ENCODE peak calls at places on chromosome 6, in six cellular contexts. K is psoas muscle, C is AG10803, X is K562, M is HL-60, I is upper lobe of left lung. Y is an unnamed sample.

GRCh38 chr6:119350202-119351004 is 842 bp upstream of the MAN1A1 start:
- DNase-seq in K (no peak), C (peak; percentile 67), X (peak; percentile 50), M (no peak), I (no peak), Y (peak; percentile 83)

GRCh38 chr6:79762370-79762769 is 131.2 kb downstream of the SH3BGRL2 start:
- DNase-seq in K (no peak), C (no peak), X (no peak), M (no peak), I (no peak), Y (peak; percentile 16)

GRCh38 chr6:168100011-168100802 is 21.2 kb upstream of the FRMD1 start:
- DNase-seq in K (no peak), C (no peak), X (no peak), M (no peak), I (peak; percentile 47), Y (no peak)

GRCh38 chr6:43250992-43251373 is 7.7 kb downstream of the TTBK1 start:
- DNase-seq in K (no peak), C (no peak), X (no peak), M (no peak), I (no peak), Y (no peak)

GRCh38 chr6:98843274-98844243 is 9.2 kb downstream of the POU3F2 start:
- DNase-seq in K (no peak), C (no peak), X (no peak), M (no peak), I (peak; percentile 77), Y (no peak)

GRCh38 chr6:70860044-70860443 is 96.8 kb downstream of the B3GAT2 start:
- DNase-seq in K (no peak), C (peak; percentile 16), X (no peak), M (no peak), I (no peak), Y (peak; percentile 25)

GRCh38 chr6:159919011-159919511 is 28.3 kb downstream of the MAS1 start:
- DNase-seq in K (no peak), C (no peak), X (no peak), M (no peak), I (no peak), Y (peak; percentile 69)

GRCh38 chr6:16334671-16335070 is 96.3 kb downstream of the GMPR start:
- DNase-seq in K (peak; percentile 76), C (peak; percentile 95), X (no peak), M (peak; percentile 49), I (no peak), Y (peak; percentile 97)

GRCh38 chr6:8180327-8181161 is 78.2 kb upstream of the EEF1E1 start:
- DNase-seq in K (no peak), C (peak; percentile 85), X (no peak), M (no peak), I (peak; percentile 8), Y (peak; percentile 51)

GRCh38 chr6:161056451-161056850 is 64.9 kb downstream of the MAP3K4 start:
- DNase-seq in K (no peak), C (no peak), X (no peak), M (no peak), I (no peak), Y (no peak)

GRCh38 chr6:28767133-28767532 is 156.7 kb downstream of the TRIM27 start:
- DNase-seq in K (no peak), C (no peak), X (no peak), M (no peak), I (no peak), Y (no peak)

GRCh38 chr6:9308284-9308683 is 872.9 kb upstream of the SLC35B3 start:
- DNase-seq in K (no peak), C (peak; percentile 1), X (no peak), M (no peak), I (no peak), Y (no peak)

GRCh38 chr6:140370949-140371348 is 996.5 kb upstream of the CITED2 start:
- DNase-seq in K (no peak), C (peak; percentile 14), X (no peak), M (no peak), I (no peak), Y (no peak)

GRCh38 chr6:16697437-16698162 is 63.7 kb downstream of the ATXN1 start:
- DNase-seq in K (no peak), C (peak; percentile 39), X (no peak), M (peak; percentile 26), I (no peak), Y (peak; percentile 22)

GRCh38 chr6:72748759-72749158 is 126.9 kb downstream of the KCNQ5 start:
- DNase-seq in K (no peak), C (peak; percentile 95), X (no peak), M (no peak), I (no peak), Y (peak; percentile 86)

GRCh38 chr6:63527658-63528514 is 44.4 kb upstream of the LOC128125822 start:
- DNase-seq in K (peak; percentile 25), C (peak; percentile 92), X (no peak), M (no peak), I (no peak), Y (peak; percentile 100)

GRCh38 chr6:164825386-164825785 is 484.0 kb downstream of the C6orf118 start:
- DNase-seq in K (no peak), C (no peak), X (no peak), M (no peak), I (no peak), Y (no peak)

GRCh38 chr6:168162366-168162765 is 83.4 kb upstream of the FRMD1 start:
- DNase-seq in K (no peak), C (no peak), X (no peak), M (no peak), I (no peak), Y (no peak)

GRCh38 chr6:139029470-139030210 is 1.1 kb downstream of the ABRACL start:
- DNase-seq in K (peak; percentile 61), C (peak; percentile 58), X (peak; percentile 29), M (peak; percentile 74), I (no peak), Y (peak; percentile 57)

GRCh38 chr6:3744901-3745470 is 6.5 kb downstream of the PXDC1 start:
- DNase-seq in K (no peak), C (no peak), X (no peak), M (no peak), I (peak; percentile 19), Y (no peak)

GRCh38 chr6:168061269-168062210 is 17.5 kb downstream of the FRMD1 start:
- DNase-seq in K (no peak), C (no peak), X (no peak), M (no peak), I (peak; percentile 63), Y (no peak)

GRCh38 chr6:93819189-93819588 is 399.8 kb upstream of the EPHA7 start:
- DNase-seq in K (no peak), C (no peak), X (no peak), M (no peak), I (no peak), Y (peak; percentile 12)

DNA sequence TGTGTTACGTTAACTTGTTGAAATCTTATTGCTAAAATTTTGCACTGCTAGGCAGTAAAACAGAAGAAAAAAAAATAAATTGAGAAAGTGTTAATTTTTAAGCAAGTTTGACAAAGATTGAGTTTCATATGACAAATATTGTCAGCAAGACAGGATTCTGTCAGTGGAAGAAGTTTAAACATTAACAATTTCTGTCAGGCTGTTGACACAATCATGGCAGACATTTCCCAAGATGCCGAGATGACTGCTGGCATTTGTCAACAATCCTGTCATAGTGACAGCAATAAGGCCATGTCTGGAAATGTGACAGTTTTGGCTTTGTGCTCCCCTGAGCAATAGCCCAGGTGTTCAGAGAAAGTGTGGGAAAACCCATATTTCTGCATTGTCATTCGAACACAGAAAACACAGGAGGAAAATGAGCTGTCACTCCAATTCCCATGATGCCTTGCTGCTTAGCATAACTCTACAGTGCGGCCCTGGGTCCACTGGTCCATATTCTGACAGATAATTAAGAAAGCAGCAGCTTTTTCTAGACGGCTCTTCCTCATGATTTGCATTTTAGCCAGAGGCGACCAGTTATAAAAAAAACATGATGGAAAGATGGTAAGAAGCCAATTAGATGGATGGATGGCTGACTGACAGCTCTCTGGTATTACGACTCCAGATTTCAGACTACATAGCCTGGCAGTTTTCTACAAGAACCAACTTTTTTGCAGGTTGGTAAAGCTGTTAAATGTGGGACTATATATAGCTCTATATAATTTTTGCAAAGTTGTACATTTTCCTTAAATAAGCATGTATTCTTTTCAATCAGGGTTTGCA is 43.6 kb upstream of the DEFB112 start:
- DNase-seq in K (no peak), C (no peak), X (no peak), M (no peak), I (no peak), Y (no peak)
- H3K4me3 ChIP-seq in K (no peak overlapping the region), C (no peak overlapping the region), X (no peak overlapping the region), M (no peak overlapping the region), I (no peak overlapping the region), Y (no peak overlapping the region)

GRCh38 chr6:134738486-134738885 is 211.4 kb downstream of the ALDH8A1 start:
- DNase-seq in K (no peak), C (no peak), X (no peak), M (no peak), I (no peak), Y (no peak)

GRCh38 chr6:134740473-134741192 is 209.3 kb downstream of the ALDH8A1 start:
- DNase-seq in K (no peak), C (peak; percentile 4), X (no peak), M (no peak), I (no peak), Y (peak; percentile 61)

GRCh38 chr6:134744301-134744700 is 205.6 kb downstream of the ALDH8A1 start:
- DNase-seq in K (no peak), C (peak; percentile 8), X (no peak), M (no peak), I (no peak), Y (peak; percentile 12)

GRCh38 chr6:134739299-134740090 is 210.4 kb downstream of the ALDH8A1 start:
- DNase-seq in K (no peak), C (no peak), X (no peak), M (no peak), I (no peak), Y (peak; percentile 54)

GRCh38 chr6:134741193-134741521 is 208.7 kb downstream of the ALDH8A1 start:
- DNase-seq in K (no peak), C (no peak), X (no peak), M (no peak), I (peak; percentile 5), Y (no peak)
- TF ChIP-seq CTCF in K (peak; percentile 32), C (peak; percentile 4), X (peak; percentile 26), M (no peak), I (no peak), Y (no peak)

GRCh38 chr6:100593522-100593921 is 128.8 kb upstream of the SIM1 start:
- DNase-seq in K (no peak), C (no peak), X (no peak), M (no peak), I (no peak), Y (no peak)
- H3K4me3 ChIP-seq in K (no peak overlapping the region), C (no peak overlapping the region), X (no peak overlapping the region), M (no peak overlapping the region), I (no peak overlapping the region), Y (no peak overlapping the region)

GRCh38 chr6:42175860-42176259 is 2.7 kb downstream of the GUCA1A start:
- DNase-seq in K (no peak), C (no peak), X (no peak), M (no peak), I (no peak), Y (no peak)
- TF ChIP-seq CTCF in K (no peak), C (peak; percentile 20), X (peak; percentile 48), M (no peak), I (no peak), Y (peak; percentile 36)

DNA sequence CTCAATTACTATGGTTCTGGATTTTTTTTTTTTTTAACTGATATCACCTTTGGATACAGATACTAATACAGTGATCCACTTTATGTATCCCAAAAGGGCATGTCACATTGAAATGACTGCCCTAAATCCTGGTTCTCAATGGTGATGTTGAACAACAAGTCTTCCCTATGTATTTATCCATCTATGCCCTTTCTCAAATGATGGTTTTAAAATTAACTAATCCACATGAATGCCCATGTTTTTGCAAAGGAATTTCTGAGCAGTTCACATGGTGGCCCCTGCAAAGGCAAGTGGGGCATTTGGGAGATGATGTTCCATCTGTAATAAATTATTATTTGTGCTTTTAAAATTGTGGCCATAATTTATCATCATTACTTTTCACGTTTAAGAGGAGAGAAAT is 2.7 kb downstream of the ADGRB3 start:
- DNase-seq in K (no peak), C (no peak), X (no peak), M (no peak), I (no peak), Y (no peak)
- H3K4me3 ChIP-seq in K (no peak overlapping the region), C (no peak overlapping the region), X (no peak overlapping the region), M (no peak overlapping the region), I (no peak overlapping the region), Y (no peak overlapping the region)